ENCODE peak calls at places on chromosomes 16 and 17, in seven cellular contexts. N, X, Y, O, E, D and V are unnamed samples.
A peak's percentile ranks its signal among the peaks of the same experiment; 100 is the strongest.

GRCh38 chr17:34721326-34721725 is 141.9 kb downstream of the TMEM132E start:
- DNase-seq in D (no peak), N (no peak), Y (no peak), E (no peak), O (no peak), X (no peak), V (no peak)

GRCh38 chr17:79974786-79975497 is 60.7 kb downstream of the TBC1D16 start:
- DNase-seq in E (no peak), O (peak; percentile 75), D (no peak), X (no peak), N (no peak), Y (no peak), V (no peak)

GRCh38 chr16:78650675-78651074 is 551.2 kb downstream of the WWOX start:
- DNase-seq in X (no peak), N (no peak), O (no peak), D (no peak), E (no peak), Y (no peak), V (no peak)

GRCh38 chr16:5059386-5060072 is 6.2 kb downstream of the C16orf89 start:
- DNase-seq in D (no peak), X (no peak), O (peak; percentile 55), N (no peak), E (no peak), Y (no peak), V (no peak)

GRCh38 chr16:2457267-2457666 is 2.6 kb upstream of the TEDC2 start:
- DNase-seq in O (no peak), Y (no peak), X (no peak), N (no peak), D (no peak), E (no peak), V (no peak)

GRCh38 chr17:63827002-63827800 is at the start of the genes FTSJ3 and PSMC5:
- DNase-seq in N (peak; percentile 95), Y (peak; percentile 96), D (peak; percentile 94), E (peak; percentile 78), O (peak; percentile 99), X (peak; percentile 97), V (peak; percentile 91)

GRCh38 chr16:63789603-63790002 is 1332.3 kb downstream of the CDH11 start:
- DNase-seq in X (no peak), N (no peak), Y (no peak), E (no peak), O (no peak), D (no peak), V (no peak)

GRCh38 chr17:82418001-82418986 is at the start of the genes HEXD and OGFOD3:
- DNase-seq in Y (peak; percentile 87), D (peak; percentile 75), O (peak; percentile 93), X (peak; percentile 90), N (peak; percentile 66), E (no peak), V (peak; percentile 80)

GRCh38 chr16:28258571-28258970 is 33.8 kb upstream of the SBK1 start:
- DNase-seq in Y (peak; percentile 79), X (no peak), E (no peak), N (no peak), O (peak; percentile 80), D (peak; percentile 32), V (no peak)

GRCh38 chr17:41962768-41963434 is 3.7 kb upstream of the CNP start:
- DNase-seq in O (peak; percentile 89), Y (peak; percentile 74), D (peak; percentile 40), N (peak; percentile 82), X (peak; percentile 91), E (no peak), V (peak; percentile 40)

GRCh38 chr17:50845260-50846147 is 10.1 kb downstream of the WFIKKN2 start:
- DNase-seq in N (no peak), D (peak; percentile 30), Y (peak; percentile 60), X (no peak), E (no peak), O (peak; percentile 66), V (no peak)

GRCh38 chr16:87499189-87499486 is 6.3 kb upstream of the ZCCHC14 start:
- DNase-seq in D (peak; percentile 86), E (no peak), X (no peak), N (no peak), Y (no peak), O (no peak), V (no peak)

GRCh38 chr16:4677390-4677789 is 16.0 kb upstream of the NUDT16L1 start:
- DNase-seq in Y (peak; percentile 72), X (no peak), E (no peak), O (no peak), D (no peak), N (no peak), V (no peak)

GRCh38 chr17:3859895-3860294 is 13.8 kb upstream of the NCBP3 start:
- DNase-seq in O (no peak), X (no peak), Y (no peak), N (no peak), D (no peak), E (no peak), V (no peak)

GRCh38 chr16:69890114-69890890 is 60.8 kb upstream of the CLEC18A start:
- DNase-seq in Y (peak; percentile 56), N (peak; percentile 56), D (peak; percentile 58), X (no peak), O (peak; percentile 81), E (peak; percentile 46), V (no peak)

GRCh38 chr16:20260215-20261009 is 66.9 kb downstream of the GP2 start:
- DNase-seq in E (no peak), N (no peak), D (no peak), X (no peak), O (no peak), Y (no peak), V (no peak)

GRCh38 chr16:56701534-56701933 is 19.3 kb downstream of the MT1X start:
- DNase-seq in Y (no peak), O (no peak), X (no peak), N (no peak), D (no peak), E (no peak), V (no peak)

GRCh38 chr16:85850344-85850880 is 48.5 kb upstream of the IRF8 start:
- DNase-seq in Y (no peak), X (no peak), N (no peak), O (no peak), D (no peak), E (no peak), V (no peak)

GRCh38 chr16:85847036-85847435 is 47.5 kb downstream of the COX4I1 start:
- DNase-seq in N (no peak), E (no peak), X (no peak), D (no peak), Y (no peak), O (no peak), V (no peak)

GRCh38 chr16:85846461-85846860 is 47.0 kb downstream of the COX4I1 start:
- DNase-seq in Y (no peak), E (no peak), O (no peak), X (no peak), D (no peak), N (no peak), V (no peak)

GRCh38 chr16:85845276-85845675 is 45.8 kb downstream of the COX4I1 start:
- DNase-seq in D (no peak), X (no peak), O (no peak), Y (no peak), N (no peak), E (no peak), V (no peak)

DNA sequence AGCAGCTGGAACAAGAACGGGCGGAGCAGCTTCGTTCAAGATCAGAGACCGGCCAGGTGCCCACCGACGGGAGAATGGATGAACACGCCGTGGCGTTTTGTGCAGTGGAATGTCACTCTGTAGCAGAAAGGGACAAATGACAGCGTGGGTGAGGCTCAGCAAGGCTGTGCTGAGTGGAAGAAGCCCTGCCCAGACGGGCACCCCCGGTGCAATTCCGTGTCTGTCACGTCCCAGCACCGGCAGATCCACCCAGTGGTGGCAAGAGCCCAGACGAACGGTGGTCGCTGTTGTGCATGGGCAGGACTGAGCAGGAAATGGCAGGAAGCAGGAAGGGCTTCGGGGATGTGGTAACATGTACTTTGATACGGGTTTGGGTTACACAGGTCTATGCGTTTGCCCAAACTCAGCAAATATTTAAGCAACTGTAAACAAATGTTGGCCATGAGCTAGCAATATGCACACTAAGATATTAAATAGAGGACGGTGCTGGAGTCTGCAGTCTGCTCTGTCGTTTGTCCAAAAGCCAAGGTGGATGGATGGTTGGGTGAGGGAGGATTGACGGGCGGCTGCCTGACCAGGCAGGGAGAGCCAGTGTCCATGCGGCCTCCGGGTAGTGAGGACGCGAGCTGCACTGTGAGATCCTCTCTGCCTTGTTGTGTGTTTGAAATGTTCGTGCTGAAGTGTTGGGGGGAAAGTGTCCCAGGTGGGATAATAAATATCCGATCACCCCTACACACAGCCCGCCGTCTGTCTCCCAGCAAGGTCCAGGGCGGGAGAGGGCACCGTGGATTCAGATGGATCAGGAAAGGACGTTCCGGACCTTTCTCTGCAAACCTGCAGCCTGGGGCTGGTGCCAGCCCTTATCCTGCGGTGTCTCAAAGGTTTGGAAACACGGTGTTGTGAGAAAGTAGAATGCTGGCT is 48.4 kb downstream of the COX4I1 start:
- DNase-seq in Y (no peak), O (no peak), E (no peak), N (no peak), D (no peak), X (no peak), V (no peak)
- H3K4me1 ChIP-seq in Y (no peaks in the 10 kb centered on the region), O (no peaks in the 10 kb centered on the region), E (no peaks in the 10 kb centered on the region), N (no peaks in the 10 kb centered on the region), D (no peaks in the 10 kb centered on the region), X (no peaks in the 10 kb centered on the region), V (no peaks in the 10 kb centered on the region)

GRCh38 chr17:31566992-31567373 is 175.5 kb downstream of the RAB11FIP4 start:
- DNase-seq in Y (no peak), O (no peak), N (no peak), D (no peak), E (no peak), X (no peak), V (no peak)
- H3K4me3 ChIP-seq in Y (no peak overlapping the region), O (no peak overlapping the region), N (no peak overlapping the region), D (no peak overlapping the region), E (no peak overlapping the region), X (no peak overlapping the region), V (no peak overlapping the region)

DNA sequence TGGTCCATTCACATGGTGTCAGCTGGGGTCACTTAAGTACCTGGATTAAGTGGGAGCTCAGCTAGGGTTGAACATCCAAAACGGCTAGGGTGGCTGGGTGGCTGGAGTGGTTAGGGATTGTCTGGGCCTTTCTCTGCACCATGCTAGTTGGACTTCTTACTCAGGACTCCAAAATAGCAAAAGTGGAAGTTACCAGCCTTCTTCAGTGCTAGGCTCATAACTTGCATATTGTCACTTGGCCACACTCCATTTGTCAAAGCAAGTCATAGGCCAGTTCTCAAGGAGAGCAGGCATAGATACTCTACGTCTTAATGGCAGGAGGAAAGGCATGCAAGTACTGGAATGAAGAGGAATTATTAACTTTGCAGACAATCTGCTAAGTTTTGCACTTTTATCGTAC is 69.7 kb downstream of the ESRP2 start:
- DNase-seq in X (no peak), E (no peak), Y (no peak), O (no peak), N (no peak), D (no peak), V (no peak)
- H3K27ac ChIP-seq in X (no peak overlapping the region), E (no peak overlapping the region), Y (peak overlapping the region; percentile 2), O (no peak overlapping the region), N (no peak overlapping the region), D (no peak overlapping the region), V (no peak overlapping the region)

DNA sequence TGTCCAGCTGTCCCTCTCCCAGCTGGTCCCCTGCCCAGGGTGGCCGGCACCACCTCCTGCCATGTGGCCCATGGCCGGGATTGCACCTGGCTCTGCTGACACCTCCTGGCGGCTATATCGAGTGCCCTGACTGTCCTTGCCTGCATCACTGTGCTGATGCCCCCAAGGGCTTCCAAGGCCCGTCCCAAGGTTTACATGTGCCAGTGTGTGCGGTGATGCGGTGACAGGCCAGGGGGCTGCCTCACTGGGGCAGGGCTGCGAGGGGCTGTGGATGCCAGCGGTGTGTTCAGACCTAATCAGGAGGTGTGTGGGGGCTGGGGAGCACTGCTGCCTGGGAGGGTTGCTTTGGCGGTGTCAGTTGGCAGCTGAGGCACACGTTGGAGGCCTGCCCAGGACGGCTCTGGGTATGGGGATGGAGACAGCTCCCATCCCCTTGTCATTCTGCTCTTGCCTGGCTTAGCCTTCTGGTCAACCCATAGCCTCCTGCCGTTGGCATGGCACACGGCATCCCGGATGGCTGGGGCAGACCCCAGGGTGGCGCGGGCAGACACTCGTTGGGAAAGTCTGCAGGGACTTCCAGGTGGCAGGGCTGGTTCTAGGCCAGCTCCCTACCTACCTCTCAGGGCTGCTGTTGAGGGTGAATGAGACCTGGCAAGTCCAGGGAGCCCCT is 5.5 kb downstream of the MAP2K3 start:
- DNase-seq in N (no peak), D (no peak), E (no peak), O (no peak), Y (peak; percentile 84), X (no peak), V (no peak)
- H3K4me1 ChIP-seq in N (peaks cover 41% of the 10 kb centered on the region), D (peaks cover 27% of the 10 kb centered on the region), E (peaks cover 24% of the 10 kb centered on the region), O (peaks cover 3% of the 10 kb centered on the region), Y (peaks cover 62% of the 10 kb centered on the region), X (peaks cover 34% of the 10 kb centered on the region), V (peaks cover 34% of the 10 kb centered on the region)